ENCODE peak calls at places on chromosomes 11 and 22, in four cellular contexts. B, F, H and S are unnamed samples.

GRCh38 chr11:20488352-20488751 is 100.8 kb downstream of the PRMT3 start:
- DNase-seq in F (no peak), H (peak), B (no peak), S (no peak)

GRCh38 chr22:40345801-40346177 is 511 bp upstream of the ADSL start:
- DNase-seq in B (no peak), H (peak), F (peak), S (peak)

GRCh38 chr11:130006929-130007328 is 4.3 kb upstream of the PRDM10 start:
- DNase-seq in B (no peak), F (no peak), H (no peak), S (no peak)

GRCh38 chr11:118870396-118871343 is 13.0 kb upstream of the CXCR5 start:
- DNase-seq in B (no peak), F (peak), H (peak), S (peak)

GRCh38 chr11:69966910-69967309 is 111.2 kb upstream of the ANO1 start:
- DNase-seq in F (no peak), H (no peak), B (no peak), S (no peak)

GRCh38 chr11:26621147-26621546 is 49.1 kb upstream of the MUC15 start:
- DNase-seq in H (no peak), F (peak), B (peak), S (peak)

GRCh38 chr11:122267602-122268001 is 151.6 kb upstream of the BLID start:
- DNase-seq in B (peak), F (peak), H (peak), S (peak)

GRCh38 chr11:46557684-46558151 is 36.1 kb downstream of the AMBRA1 start:
- DNase-seq in B (no peak), H (no peak), F (peak), S (peak)

GRCh38 chr22:38257170-38257569 is 15.6 kb downstream of the TMEM184B start:
- DNase-seq in B (peak), F (peak), H (no peak), S (peak)

GRCh38 chr11:128302425-128303186 is 284.8 kb downstream of the ETS1 start:
- DNase-seq in H (peak), B (no peak), F (no peak), S (no peak)

GRCh38 chr11:19658344-19658743 is 54.3 kb upstream of the NAV2 start:
- DNase-seq in F (no peak), B (no peak), H (no peak), S (no peak)

GRCh38 chr22:20406686-20407408 is 12.9 kb downstream of the ZNF74 start:
- DNase-seq in F (no peak), B (no peak), H (no peak), S (no peak)

GRCh38 chr11:10858505-10859360 is 880 bp upstream of the ZBED5 start:
- DNase-seq in B (no peak), H (peak), F (no peak), S (peak)

GRCh38 chr11:115806056-115806455 is 301.8 kb upstream of the CADM1 start:
- DNase-seq in H (peak), F (no peak), B (no peak), S (no peak)

GRCh38 chr11:2796508-2797180 is 88.9 kb downstream of the CDKN1C start:
- DNase-seq in B (no peak), F (no peak), H (no peak), S (no peak)

GRCh38 chr22:39313258-39314001 is 6.0 kb downstream of the RPL3 start:
- DNase-seq in H (no peak), F (no peak), B (no peak), S (no peak)

GRCh38 chr11:77879218-77879617 is 58.3 kb downstream of the AAMDC start:
- DNase-seq in F (peak), H (no peak), B (no peak), S (peak)
- TF ChIP-seq CTCF in F (no peak), H (no peak), B (peak), S (peak)

GRCh38 chr11:43686207-43686606 is 5.7 kb downstream of the HSD17B12 start:
- DNase-seq in H (no peak), F (no peak), B (no peak), S (no peak)
- H3K4me3 ChIP-seq in H (no peak), F (no peak), B (no peak), S (no peak)

GRCh38 chr22:18077639-18078328 is at the start of gene PEX26:
- DNase-seq in H (peak), B (peak), F (peak), S (peak)
- TF ChIP-seq CTCF in H (no peak), B (no peak), F (no peak), S (no peak)

GRCh38 chr11:61754534-61755482 is 2.4 kb downstream of the MYRF start:
- DNase-seq in F (peak), B (no peak), H (no peak), S (peak)
- H3K4me3 ChIP-seq in F (peak), B (no peak), H (no peak), S (peak)

GRCh38 chr11:103964390-103964789 is 72.0 kb upstream of the DDI1 start:
- DNase-seq in B (no peak), F (no peak), H (no peak), S (no peak)
- TF ChIP-seq CTCF in B (no peak), F (no peak), H (no peak), S (no peak)

GRCh38 chr11:99554232-99554903 is 533.6 kb downstream of the CNTN5 start:
- DNase-seq in H (no peak), F (no peak), B (no peak), S (peak)
- H3K4me3 ChIP-seq in H (no peak), F (no peak), B (no peak), S (no peak)

GRCh38 chr22:46825145-46825544 is 62.7 kb downstream of the TBC1D22A start:
- DNase-seq in F (no peak), B (no peak), H (peak), S (no peak)

GRCh38 chr22:46827781-46828180 is 65.3 kb downstream of the TBC1D22A start:
- DNase-seq in H (peak), B (no peak), F (no peak), S (no peak)

GRCh38 chr22:46826438-46826837 is 64.0 kb downstream of the TBC1D22A start:
- DNase-seq in F (no peak), B (no peak), H (peak), S (no peak)

GRCh38 chr22:46828323-46829139 is 66.1 kb downstream of the TBC1D22A start:
- DNase-seq in F (no peak), B (no peak), H (peak), S (no peak)

GRCh38 chr22:46827072-46827780 is 64.8 kb downstream of the TBC1D22A start:
- DNase-seq in F (no peak), B (no peak), H (peak), S (no peak)
- TF ChIP-seq CTCF in F (no peak), B (no peak), H (no peak), S (no peak)